ENCODE peak calls at places on chromosomes 2 and 18, in six cellular contexts. T is kidney glomerular epithelial cell, Q is hepatocyte, O is amniotic stem cell, A is kidney, Z is uterus. L is an unnamed sample.

GRCh38 chr2:175205523-175205922 is 24.0 kb upstream of the ATP5MC3 start:
- DNase-seq in T (peak; percentile 38), Z (no peak), O (no peak), A (no peak), Q (no peak), L (no peak)

GRCh38 chr18:77566604-77567003 is 317.0 kb downstream of the GALR1 start:
- DNase-seq in Q (no peak), Z (no peak), O (no peak), T (no peak), A (no peak), L (no peak)

GRCh38 chr18:68428026-68428425 is 286.9 kb downstream of the TMX3 start:
- DNase-seq in A (no peak), Z (no peak), O (no peak), T (peak; percentile 55), Q (peak; percentile 17), L (peak; percentile 67)

GRCh38 chr2:29166237-29166630 is 51.0 kb downstream of the CLIP4 start:
- DNase-seq in Z (no peak), Q (no peak), A (no peak), O (no peak), T (peak; percentile 66), L (no peak)

GRCh38 chr18:79829136-79829854 is 31.6 kb downstream of the KCNG2 start:
- DNase-seq in A (no peak), T (no peak), Z (no peak), Q (no peak), O (no peak), L (no peak)

GRCh38 chr2:8576525-8577157 is 105.2 kb upstream of the ID2 start:
- DNase-seq in A (peak; percentile 70), O (no peak), T (no peak), Q (no peak), Z (no peak), L (no peak)

GRCh38 chr2:128736689-128737545 is 418.2 kb upstream of the HS6ST1 start:
- DNase-seq in Z (peak; percentile 55), O (no peak), Q (peak; percentile 85), T (peak; percentile 20), A (peak; percentile 92), L (no peak)

GRCh38 chr2:72920317-72921087 is 3.2 kb downstream of the EMX1 start:
- DNase-seq in Z (no peak), O (no peak), A (no peak), Q (peak; percentile 48), T (no peak), L (no peak)

GRCh38 chr18:48959921-48960920 is 9.5 kb upstream of the SMAD7 start:
- DNase-seq in O (no peak), A (no peak), Q (peak; percentile 34), Z (no peak), T (peak; percentile 56), L (no peak)

GRCh38 chr2:149901231-149901859 is 313.8 kb upstream of the MMADHC start:
- DNase-seq in A (no peak), O (no peak), Q (no peak), T (no peak), Z (no peak), L (no peak)

GRCh38 chr2:189362283-189362682 is 79.0 kb upstream of the WDR75 start:
- DNase-seq in Q (no peak), O (no peak), T (no peak), Z (no peak), A (no peak), L (no peak)

L was measured in retinal pigment epithelial cell.